ENCODE peak calls at places on chromosomes 2 and 18, in ten cellular contexts. One of them, this sample, is unnamed.

GRCh38 chr2:132971310-132972061 is 301.5 kb upstream of the LYPD1 start:
- DNase-seq in epithelial cell of esophagus: no peak
- DNase-seq in activated CD8-positive, alpha-beta memory T cell treated with anti-CD3 and anti-CD28 coated beads for 4 hours: no peak
- DNase-seq in GM20000: no peak
- DNase-seq in stimulated activated CD4-positive, alpha-beta T cell treated with anti-CD3 and anti-CD28 coated beads, TNF-alpha, amount 100 ng/mL, for 1 hour: no peak
- DNase-seq in right cardiac atrium: no peak
- DNase-seq in GM10248: no peak
- DNase-seq in AML-193: no peak
- DNase-seq in dermis blood vessel endothelial cell: no peak
- DNase-seq in HFFc6: no peak
- DNase-seq in this sample: no peak

GRCh38 chr2:64558682-64559081 is 34.6 kb downstream of the AFTPH start:
- DNase-seq in GM20000: no peak
- DNase-seq in right cardiac atrium: no peak
- DNase-seq in dermis blood vessel endothelial cell: no peak
- DNase-seq in activated CD8-positive, alpha-beta memory T cell treated with anti-CD3 and anti-CD28 coated beads for 4 hours: no peak
- DNase-seq in HFFc6: no peak
- DNase-seq in AML-193: no peak
- DNase-seq in stimulated activated CD4-positive, alpha-beta T cell treated with anti-CD3 and anti-CD28 coated beads, TNF-alpha, amount 100 ng/mL, for 1 hour: no peak
- DNase-seq in GM10248: no peak
- DNase-seq in epithelial cell of esophagus: no peak
- DNase-seq in this sample: no peak

GRCh38 chr2:63819765-63820717 is 21.7 kb upstream of the UGP2 start:
- DNase-seq in HFFc6: no peak
- DNase-seq in dermis blood vessel endothelial cell: no peak
- DNase-seq in stimulated activated CD4-positive, alpha-beta T cell treated with anti-CD3 and anti-CD28 coated beads, TNF-alpha, amount 100 ng/mL, for 1 hour: no peak
- DNase-seq in AML-193: no peak
- DNase-seq in GM10248: no peak
- DNase-seq in right cardiac atrium: peak
- DNase-seq in epithelial cell of esophagus: peak
- DNase-seq in GM20000: no peak
- DNase-seq in activated CD8-positive, alpha-beta memory T cell treated with anti-CD3 and anti-CD28 coated beads for 4 hours: no peak
- DNase-seq in this sample: no peak

GRCh38 chr2:106825161-106825560 is 60.8 kb downstream of the ST6GAL2 start:
- DNase-seq in stimulated activated CD4-positive, alpha-beta T cell treated with anti-CD3 and anti-CD28 coated beads, TNF-alpha, amount 100 ng/mL, for 1 hour: no peak
- DNase-seq in epithelial cell of esophagus: no peak
- DNase-seq in dermis blood vessel endothelial cell: no peak
- DNase-seq in GM10248: no peak
- DNase-seq in AML-193: no peak
- DNase-seq in right cardiac atrium: no peak
- DNase-seq in activated CD8-positive, alpha-beta memory T cell treated with anti-CD3 and anti-CD28 coated beads for 4 hours: no peak
- DNase-seq in HFFc6: no peak
- DNase-seq in GM20000: no peak
- DNase-seq in this sample: no peak

GRCh38 chr2:163775304-163775703 is 39.5 kb upstream of the FIGN start:
- DNase-seq in GM10248: no peak
- DNase-seq in HFFc6: no peak
- DNase-seq in GM20000: no peak
- DNase-seq in activated CD8-positive, alpha-beta memory T cell treated with anti-CD3 and anti-CD28 coated beads for 4 hours: no peak
- DNase-seq in AML-193: no peak
- DNase-seq in epithelial cell of esophagus: peak
- DNase-seq in dermis blood vessel endothelial cell: peak
- DNase-seq in right cardiac atrium: no peak
- DNase-seq in stimulated activated CD4-positive, alpha-beta T cell treated with anti-CD3 and anti-CD28 coated beads, TNF-alpha, amount 100 ng/mL, for 1 hour: no peak
- DNase-seq in this sample: no peak

GRCh38 chr2:37568565-37568964 is 102.9 kb downstream of the CDC42EP3 start:
- DNase-seq in GM20000: no peak
- DNase-seq in GM10248: no peak
- DNase-seq in AML-193: no peak
- DNase-seq in stimulated activated CD4-positive, alpha-beta T cell treated with anti-CD3 and anti-CD28 coated beads, TNF-alpha, amount 100 ng/mL, for 1 hour: no peak
- DNase-seq in activated CD8-positive, alpha-beta memory T cell treated with anti-CD3 and anti-CD28 coated beads for 4 hours: no peak
- DNase-seq in dermis blood vessel endothelial cell: no peak
- DNase-seq in HFFc6: no peak
- DNase-seq in right cardiac atrium: no peak
- DNase-seq in epithelial cell of esophagus: no peak
- DNase-seq in this sample: no peak

GRCh38 chr2:9674931-9675330 is 44.1 kb upstream of the YWHAQ start:
- DNase-seq in epithelial cell of esophagus: no peak
- DNase-seq in right cardiac atrium: no peak
- DNase-seq in GM20000: no peak
- DNase-seq in activated CD8-positive, alpha-beta memory T cell treated with anti-CD3 and anti-CD28 coated beads for 4 hours: no peak
- DNase-seq in HFFc6: no peak
- DNase-seq in stimulated activated CD4-positive, alpha-beta T cell treated with anti-CD3 and anti-CD28 coated beads, TNF-alpha, amount 100 ng/mL, for 1 hour: no peak
- DNase-seq in GM10248: no peak
- DNase-seq in dermis blood vessel endothelial cell: no peak
- DNase-seq in AML-193: no peak
- DNase-seq in this sample: no peak

GRCh38 chr2:209095432-209095831 is 328.4 kb upstream of the MAP2 start:
- DNase-seq in GM20000: no peak
- DNase-seq in AML-193: no peak
- DNase-seq in right cardiac atrium: no peak
- DNase-seq in dermis blood vessel endothelial cell: no peak
- DNase-seq in activated CD8-positive, alpha-beta memory T cell treated with anti-CD3 and anti-CD28 coated beads for 4 hours: no peak
- DNase-seq in epithelial cell of esophagus: peak
- DNase-seq in GM10248: no peak
- DNase-seq in stimulated activated CD4-positive, alpha-beta T cell treated with anti-CD3 and anti-CD28 coated beads, TNF-alpha, amount 100 ng/mL, for 1 hour: no peak
- DNase-seq in HFFc6: no peak
- DNase-seq in this sample: no peak

GRCh38 chr2:225466891-225467604 is 67.5 kb downstream of the NYAP2 start:
- DNase-seq in right cardiac atrium: no peak
- DNase-seq in GM20000: no peak
- DNase-seq in HFFc6: no peak
- DNase-seq in GM10248: no peak
- DNase-seq in AML-193: no peak
- DNase-seq in dermis blood vessel endothelial cell: no peak
- DNase-seq in stimulated activated CD4-positive, alpha-beta T cell treated with anti-CD3 and anti-CD28 coated beads, TNF-alpha, amount 100 ng/mL, for 1 hour: no peak
- DNase-seq in epithelial cell of esophagus: peak
- DNase-seq in activated CD8-positive, alpha-beta memory T cell treated with anti-CD3 and anti-CD28 coated beads for 4 hours: no peak
- DNase-seq in this sample: no peak

GRCh38 chr2:237744613-237745249 is 53.8 kb upstream of the RBM44 start:
- DNase-seq in HFFc6: peak
- DNase-seq in GM20000: peak
- DNase-seq in AML-193: peak
- DNase-seq in activated CD8-positive, alpha-beta memory T cell treated with anti-CD3 and anti-CD28 coated beads for 4 hours: peak
- DNase-seq in epithelial cell of esophagus: peak
- DNase-seq in GM10248: peak
- DNase-seq in stimulated activated CD4-positive, alpha-beta T cell treated with anti-CD3 and anti-CD28 coated beads, TNF-alpha, amount 100 ng/mL, for 1 hour: peak
- DNase-seq in right cardiac atrium: peak
- DNase-seq in dermis blood vessel endothelial cell: peak
- DNase-seq in this sample: peak

GRCh38 chr2:164952057-164952702 is 3.1 kb downstream of the SLC38A11 start:
- DNase-seq in right cardiac atrium: no peak
- DNase-seq in AML-193: no peak
- DNase-seq in epithelial cell of esophagus: no peak
- DNase-seq in HFFc6: no peak
- DNase-seq in dermis blood vessel endothelial cell: no peak
- DNase-seq in GM20000: no peak
- DNase-seq in activated CD8-positive, alpha-beta memory T cell treated with anti-CD3 and anti-CD28 coated beads for 4 hours: no peak
- DNase-seq in stimulated activated CD4-positive, alpha-beta T cell treated with anti-CD3 and anti-CD28 coated beads, TNF-alpha, amount 100 ng/mL, for 1 hour: no peak
- DNase-seq in GM10248: no peak
- DNase-seq in this sample: no peak

GRCh38 chr2:12717191-12717987 is 653 bp downstream of the TRIB2 start:
- DNase-seq in activated CD8-positive, alpha-beta memory T cell treated with anti-CD3 and anti-CD28 coated beads for 4 hours: no peak
- DNase-seq in HFFc6: peak
- DNase-seq in GM20000: peak
- DNase-seq in AML-193: peak
- DNase-seq in GM10248: peak
- DNase-seq in right cardiac atrium: peak
- DNase-seq in stimulated activated CD4-positive, alpha-beta T cell treated with anti-CD3 and anti-CD28 coated beads, TNF-alpha, amount 100 ng/mL, for 1 hour: no peak
- DNase-seq in epithelial cell of esophagus: peak
- DNase-seq in dermis blood vessel endothelial cell: peak
- DNase-seq in this sample: peak

GRCh38 chr2:170714156-170715061 is 728 bp upstream of the SP5 start:
- DNase-seq in HFFc6: no peak
- DNase-seq in epithelial cell of esophagus: no peak
- DNase-seq in GM20000: peak
- DNase-seq in AML-193: no peak
- DNase-seq in GM10248: peak
- DNase-seq in dermis blood vessel endothelial cell: no peak
- DNase-seq in stimulated activated CD4-positive, alpha-beta T cell treated with anti-CD3 and anti-CD28 coated beads, TNF-alpha, amount 100 ng/mL, for 1 hour: no peak
- DNase-seq in right cardiac atrium: peak
- DNase-seq in activated CD8-positive, alpha-beta memory T cell treated with anti-CD3 and anti-CD28 coated beads for 4 hours: no peak
- DNase-seq in this sample: no peak

GRCh38 chr18:50313031-50313607 is 25.6 kb upstream of the CXXC1 start:
- DNase-seq in HFFc6: no peak
- DNase-seq in activated CD8-positive, alpha-beta memory T cell treated with anti-CD3 and anti-CD28 coated beads for 4 hours: no peak
- DNase-seq in dermis blood vessel endothelial cell: no peak
- DNase-seq in right cardiac atrium: no peak
- DNase-seq in GM10248: no peak
- DNase-seq in GM20000: no peak
- DNase-seq in AML-193: no peak
- DNase-seq in stimulated activated CD4-positive, alpha-beta T cell treated with anti-CD3 and anti-CD28 coated beads, TNF-alpha, amount 100 ng/mL, for 1 hour: no peak
- DNase-seq in epithelial cell of esophagus: no peak
- DNase-seq in this sample: no peak

GRCh38 chr2:171711351-171711750 is 24.1 kb downstream of the DYNC1I2 start:
- DNase-seq in stimulated activated CD4-positive, alpha-beta T cell treated with anti-CD3 and anti-CD28 coated beads, TNF-alpha, amount 100 ng/mL, for 1 hour: no peak
- DNase-seq in dermis blood vessel endothelial cell: peak
- DNase-seq in activated CD8-positive, alpha-beta memory T cell treated with anti-CD3 and anti-CD28 coated beads for 4 hours: no peak
- DNase-seq in HFFc6: peak
- DNase-seq in right cardiac atrium: no peak
- DNase-seq in AML-193: no peak
- DNase-seq in GM20000: no peak
- DNase-seq in GM10248: no peak
- DNase-seq in epithelial cell of esophagus: no peak
- DNase-seq in this sample: no peak

GRCh38 chr2:148829618-148830017 is 45.4 kb upstream of the KIF5C start:
- DNase-seq in HFFc6: no peak
- DNase-seq in GM20000: no peak
- DNase-seq in GM10248: no peak
- DNase-seq in dermis blood vessel endothelial cell: no peak
- DNase-seq in AML-193: no peak
- DNase-seq in stimulated activated CD4-positive, alpha-beta T cell treated with anti-CD3 and anti-CD28 coated beads, TNF-alpha, amount 100 ng/mL, for 1 hour: no peak
- DNase-seq in epithelial cell of esophagus: no peak
- DNase-seq in right cardiac atrium: no peak
- DNase-seq in activated CD8-positive, alpha-beta memory T cell treated with anti-CD3 and anti-CD28 coated beads for 4 hours: no peak
- DNase-seq in this sample: no peak

GRCh38 chr2:236636714-236637485 is 67.3 kb downstream of the ACKR3 start:
- DNase-seq in GM20000: no peak
- DNase-seq in dermis blood vessel endothelial cell: no peak
- DNase-seq in GM10248: no peak
- DNase-seq in HFFc6: no peak
- DNase-seq in epithelial cell of esophagus: no peak
- DNase-seq in stimulated activated CD4-positive, alpha-beta T cell treated with anti-CD3 and anti-CD28 coated beads, TNF-alpha, amount 100 ng/mL, for 1 hour: no peak
- DNase-seq in right cardiac atrium: no peak
- DNase-seq in activated CD8-positive, alpha-beta memory T cell treated with anti-CD3 and anti-CD28 coated beads for 4 hours: no peak
- DNase-seq in AML-193: no peak
- DNase-seq in this sample: no peak

GRCh38 chr2:222568866-222569265 is 87.0 kb downstream of the FARSB start:
- DNase-seq in HFFc6: peak
- DNase-seq in right cardiac atrium: peak
- DNase-seq in dermis blood vessel endothelial cell: peak
- DNase-seq in stimulated activated CD4-positive, alpha-beta T cell treated with anti-CD3 and anti-CD28 coated beads, TNF-alpha, amount 100 ng/mL, for 1 hour: no peak
- DNase-seq in activated CD8-positive, alpha-beta memory T cell treated with anti-CD3 and anti-CD28 coated beads for 4 hours: no peak
- DNase-seq in AML-193: no peak
- DNase-seq in GM20000: no peak
- DNase-seq in GM10248: no peak
- DNase-seq in epithelial cell of esophagus: peak
- DNase-seq in this sample: no peak

GRCh38 chr2:20465716-20466391 is 19.0 kb downstream of the RHOB start:
- DNase-seq in right cardiac atrium: no peak
- DNase-seq in stimulated activated CD4-positive, alpha-beta T cell treated with anti-CD3 and anti-CD28 coated beads, TNF-alpha, amount 100 ng/mL, for 1 hour: no peak
- DNase-seq in activated CD8-positive, alpha-beta memory T cell treated with anti-CD3 and anti-CD28 coated beads for 4 hours: no peak
- DNase-seq in GM20000: no peak
- DNase-seq in epithelial cell of esophagus: peak
- DNase-seq in HFFc6: no peak
- DNase-seq in AML-193: no peak
- DNase-seq in GM10248: no peak
- DNase-seq in dermis blood vessel endothelial cell: no peak
- DNase-seq in this sample: no peak